ENCODE peak calls at places on chromosome 1, in seven cellular contexts. T is BE2C, M is body of pancreas, G is cardiac fibroblast, W is small intestine, A is epithelial cell of esophagus, N is uterus. L is an unnamed sample.

GRCh38 chr1:8078176-8078671 is 52.1 kb upstream of the ERRFI1 start:
- DNase-seq in T (no peak), M (no peak), G (peak), W (no peak), A (peak), N (no peak), L (no peak)

GRCh38 chr1:202270871-202271326 is 70.8 kb downstream of the UBE2T start:
- DNase-seq in T (no peak), M (no peak), G (no peak), W (no peak), A (no peak), N (no peak), L (no peak)

GRCh38 chr1:43951021-43951985 is 4.6 kb downstream of the IPO13 start:
- DNase-seq in T (no peak), M (no peak), G (no peak), W (no peak), A (peak), N (no peak), L (no peak)

GRCh38 chr1:33167650-33168447 is 14.0 kb downstream of the TRIM62 start:
- DNase-seq in T (no peak), M (no peak), G (no peak), W (no peak), A (peak), N (no peak), L (no peak)

GRCh38 chr1:223364685-223365382 is 858 bp upstream of the SUSD4 start:
- DNase-seq in T (no peak), M (no peak), G (no peak), W (no peak), A (no peak), N (no peak), L (peak)

GRCh38 chr1:93519196-93519825 is 71.4 kb downstream of the FNBP1L start:
- DNase-seq in T (no peak), M (no peak), G (peak), W (peak), A (peak), N (no peak), L (no peak)

GRCh38 chr1:224092111-224092510 is 21.8 kb upstream of the FBXO28 start:
- DNase-seq in T (no peak), M (no peak), G (no peak), W (no peak), A (no peak), N (no peak), L (no peak)

GRCh38 chr1:218156602-218157001 is 128.5 kb upstream of the RRP15 start:
- DNase-seq in T (no peak), M (no peak), G (no peak), W (peak), A (peak), N (no peak), L (no peak)

GRCh38 chr1:242454262-242455051 is 70.0 kb downstream of the PLD5 start:
- DNase-seq in T (peak), M (peak), G (peak), W (peak), A (peak), N (no peak), L (no peak)

GRCh38 chr1:201827321-201828281 is 1.4 kb upstream of the IPO9 start:
- DNase-seq in T (no peak), M (no peak), G (peak), W (no peak), A (peak), N (no peak), L (no peak)

GRCh38 chr1:171344473-171344820 is 30.5 kb downstream of the FMO4 start:
- DNase-seq in T (no peak), M (peak), G (peak), W (peak), A (no peak), N (no peak), L (no peak)

GRCh38 chr1:103461171-103462105 is 64.1 kb upstream of the RNPC3 start:
- DNase-seq in T (no peak), M (no peak), G (peak), W (peak), A (peak), N (no peak), L (no peak)

GRCh38 chr1:108708726-108709660 is 3.7 kb upstream of the FNDC7 start:
- DNase-seq in T (peak), M (peak), G (peak), W (peak), A (no peak), N (no peak), L (no peak)

GRCh38 chr1:119714583-119714982 is 2.8 kb downstream of the PHGDH start:
- DNase-seq in T (no peak), M (no peak), G (peak), W (no peak), A (no peak), N (no peak), L (no peak)

GRCh38 chr1:234840253-234840652 is 230.3 kb upstream of the IRF2BP2 start:
- DNase-seq in T (no peak), M (no peak), G (no peak), W (no peak), A (no peak), N (no peak), L (no peak)

GRCh38 chr1:46611691-46612221 is 4.9 kb downstream of the MOB3C start:
- DNase-seq in T (no peak), M (peak), G (no peak), W (no peak), A (peak), N (no peak), L (no peak)

GRCh38 chr1:207941664-207942063 is 30.7 kb upstream of the CD34 start:
- DNase-seq in T (no peak), M (peak), G (peak), W (no peak), A (no peak), N (peak), L (peak)

GRCh38 chr1:22662318-22662717 is 9.3 kb downstream of the C1QB start:
- DNase-seq in T (peak), M (peak), G (no peak), W (peak), A (no peak), N (no peak), L (no peak)

GRCh38 chr1:60935599-60935990 is 146.8 kb upstream of the NFIA start:
- DNase-seq in T (no peak), M (no peak), G (no peak), W (no peak), A (no peak), N (no peak), L (no peak)

GRCh38 chr1:147598631-147599361 is 57.5 kb downstream of the BCL9 start:
- DNase-seq in T (peak), M (no peak), G (peak), W (no peak), A (no peak), N (peak), L (peak)

GRCh38 chr1:53575141-53575947 is 116.1 kb downstream of the DMRTB1 start:
- DNase-seq in T (no peak), M (no peak), G (no peak), W (no peak), A (no peak), N (peak), L (no peak)

GRCh38 chr1:147723691-147724323 is 36.6 kb downstream of the GJA5 start:
- DNase-seq in T (peak), M (peak), G (peak), W (peak), A (peak), N (peak), L (no peak)

GRCh38 chr1:109619655-109620395 is at the start of gene AMPD2:
- DNase-seq in T (peak), M (peak), G (peak), W (peak), A (peak), N (peak), L (peak)

GRCh38 chr1:66637146-66637545 is 103.2 kb downstream of the SGIP1 start:
- DNase-seq in T (no peak), M (no peak), G (peak), W (no peak), A (no peak), N (no peak), L (no peak)

GRCh38 chr1:16215882-16216753 is 3.7 kb upstream of the ARHGEF19 start:
- DNase-seq in T (peak), M (peak), G (peak), W (peak), A (peak), N (peak), L (peak)

GRCh38 chr1:16220101-16220500 is 7.6 kb upstream of the ARHGEF19 start:
- DNase-seq in T (no peak), M (no peak), G (no peak), W (peak), A (no peak), N (no peak), L (no peak)

GRCh38 chr1:16217061-16217785 is 4.8 kb upstream of the ARHGEF19 start:
- DNase-seq in T (peak), M (peak), G (peak), W (peak), A (peak), N (peak), L (peak)

GRCh38 chr1:16218674-16219071 is 6.2 kb upstream of the ARHGEF19 start:
- DNase-seq in T (no peak), M (no peak), G (no peak), W (no peak), A (no peak), N (no peak), L (no peak)

DNA sequence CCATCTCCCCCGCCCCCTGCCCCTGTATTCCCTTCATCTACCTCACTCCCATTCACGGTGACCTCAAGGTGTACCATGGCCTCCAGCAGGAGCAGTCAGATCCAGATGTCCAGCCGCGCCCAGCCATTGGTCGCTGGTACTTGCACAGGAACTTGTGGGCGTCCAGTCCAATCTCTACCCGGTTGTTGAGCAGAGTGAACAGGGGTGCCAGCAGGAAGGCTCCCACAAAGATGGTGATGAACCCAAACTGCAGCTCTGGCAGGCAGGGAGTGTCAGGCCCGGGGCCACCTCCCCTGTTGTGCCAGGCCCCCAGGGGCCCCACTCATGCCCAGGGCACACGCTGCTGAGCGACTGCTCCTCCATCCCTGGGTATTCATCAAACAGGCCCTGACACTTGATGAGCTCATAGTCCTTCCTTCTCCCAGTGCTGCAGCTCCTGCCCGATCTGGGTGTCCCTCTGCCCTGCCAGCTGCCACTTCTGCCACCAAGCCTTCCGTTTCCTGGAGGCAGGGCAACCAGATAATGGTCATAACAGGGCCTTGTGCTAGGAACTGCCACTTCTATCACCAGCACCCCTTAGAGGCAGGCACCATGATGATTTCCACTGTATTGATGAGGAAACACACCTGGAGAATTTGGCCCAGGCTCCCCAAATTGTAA is 5.7 kb upstream of the ARHGEF19 start:
- DNase-seq in T (no peak), M (peak), G (no peak), W (peak), A (no peak), N (no peak), L (peak)
- H3K4me3 ChIP-seq in T (no peak), M (no peak), G (peak), W (no peak), A (no peak), N (no peak), L (no peak)

GRCh38 chr1:169526120-169526832 is 40.5 kb upstream of the SLC19A2 start:
- DNase-seq in T (no peak), M (no peak), G (no peak), W (no peak), A (no peak), N (no peak), L (no peak)

GRCh38 chr1:169527461-169528213 is 41.9 kb upstream of the SLC19A2 start:
- DNase-seq in T (no peak), M (no peak), G (peak), W (peak), A (peak), N (no peak), L (no peak)

GRCh38 chr1:169526998-169527397 is 41.3 kb upstream of the SLC19A2 start:
- DNase-seq in T (no peak), M (no peak), G (no peak), W (no peak), A (no peak), N (no peak), L (no peak)

GRCh38 chr1:169528214-169529067 is 42.7 kb upstream of the SLC19A2 start:
- DNase-seq in T (no peak), M (no peak), G (no peak), W (no peak), A (peak), N (no peak), L (no peak)

GRCh38 chr1:169529068-169529642 is 43.4 kb upstream of the SLC19A2 start:
- DNase-seq in T (no peak), M (peak), G (peak), W (peak), A (peak), N (no peak), L (no peak)
- H3K4me3 ChIP-seq in T (no peak), M (no peak), G (no peak), W (no peak), A (peak), N (no peak), L (no peak)

DNA sequence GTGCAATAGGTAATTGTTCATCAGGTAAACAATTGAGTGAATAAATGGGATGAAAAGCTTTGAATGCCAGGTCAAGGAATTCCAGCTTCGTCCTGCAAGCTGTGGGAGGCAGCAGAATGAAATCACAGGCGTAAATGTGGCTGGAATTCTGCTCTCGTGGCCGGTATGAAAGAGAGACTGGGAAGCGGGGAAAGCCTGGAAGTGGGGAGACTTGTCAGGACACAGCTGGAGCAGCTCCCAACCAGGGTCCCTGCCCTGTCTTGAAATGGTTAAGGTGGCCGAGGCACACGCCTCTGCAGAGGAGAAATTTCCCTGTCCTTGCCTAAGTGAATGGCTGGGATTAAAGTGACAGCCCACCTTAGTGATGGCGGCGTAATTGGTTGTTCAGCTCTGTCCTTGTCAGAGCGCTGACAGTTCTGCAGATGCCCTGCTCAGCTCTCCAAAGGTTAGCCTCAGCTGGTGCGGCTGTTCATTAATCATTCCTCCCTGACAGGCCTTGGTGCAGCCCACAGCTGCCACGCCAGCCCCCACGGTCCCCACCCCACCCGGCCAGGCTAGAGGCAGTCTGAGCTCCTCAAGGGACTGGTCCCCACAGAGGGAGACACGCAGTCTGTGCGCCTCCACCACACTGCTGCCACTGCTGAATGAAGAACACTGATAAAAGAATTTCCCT is 398.3 kb upstream of the POU3F1 start:
- DNase-seq in T (no peak), M (no peak), G (no peak), W (no peak), A (no peak), N (no peak), L (no peak)
- H3K4me3 ChIP-seq in T (no peak), M (no peak), G (no peak), W (no peak), A (no peak), N (no peak), L (no peak)

GRCh38 chr1:151515265-151515664 is 4.1 kb downstream of the CGN start:
- DNase-seq in T (no peak), M (no peak), G (no peak), W (no peak), A (no peak), N (no peak), L (no peak)

GRCh38 chr1:151512326-151512725 is 1.1 kb downstream of the CGN start:
- DNase-seq in T (peak), M (no peak), G (no peak), W (peak), A (peak), N (no peak), L (no peak)

GRCh38 chr1:151512801-151513625 is 1.8 kb downstream of the CGN start:
- DNase-seq in T (no peak), M (peak), G (no peak), W (peak), A (peak), N (no peak), L (no peak)

GRCh38 chr1:151514366-151514765 is 3.2 kb downstream of the CGN start:
- DNase-seq in T (no peak), M (peak), G (no peak), W (peak), A (peak), N (no peak), L (no peak)

GRCh38 chr1:151513626-151514101 is 2.5 kb downstream of the CGN start:
- DNase-seq in T (peak), M (peak), G (no peak), W (peak), A (peak), N (no peak), L (no peak)
- H3K4me3 ChIP-seq in T (peak), M (no peak), G (no peak), W (no peak), A (no peak), N (no peak), L (no peak)